ENCODE peak calls at places on chromosomes 13 and 19, in ten cellular contexts. One of them, this sample, is unnamed.

GRCh38 chr13:44368062-44368591 is 5.5 kb upstream of the SERP2 start:
- DNase-seq in Daoy: peak; percentile 28
- DNase-seq in stimulated activated CD4-positive, alpha-beta T cell treated with anti-CD3 and anti-CD28 coated beads, Interleukin-1b, Interleukin-23, amount 100 ng/mL, for 24 hours: no peak
- DNase-seq in SHP77: no peak
- DNase-seq in activated effector memory CD4-positive, alpha-beta T cell treated with Interleukin-2 at 50 U/mL for 16 hours: no peak
- DNase-seq in fibroblast of pulmonary artery: no peak
- DNase-seq in posterior cingulate gyrus: no peak
- DNase-seq in thoracic aorta: no peak
- DNase-seq in transverse colon: no peak
- DNase-seq in T-helper 1 cell: no peak
- DNase-seq in this sample: no peak

GRCh38 chr19:2239771-2240770 is 3.4 kb downstream of the SF3A2 start:
- DNase-seq in transverse colon: no peak
- DNase-seq in activated effector memory CD4-positive, alpha-beta T cell treated with Interleukin-2 at 50 U/mL for 16 hours: no peak
- DNase-seq in SHP77: no peak
- DNase-seq in thoracic aorta: no peak
- DNase-seq in posterior cingulate gyrus: no peak
- DNase-seq in Daoy: no peak
- DNase-seq in T-helper 1 cell: peak; percentile 49
- DNase-seq in stimulated activated CD4-positive, alpha-beta T cell treated with anti-CD3 and anti-CD28 coated beads, Interleukin-1b, Interleukin-23, amount 100 ng/mL, for 24 hours: no peak
- DNase-seq in fibroblast of pulmonary artery: peak; percentile 57
- DNase-seq in this sample: peak; percentile 51

GRCh38 chr13:88086577-88086976 is 415.4 kb downstream of the SLITRK5 start:
- DNase-seq in stimulated activated CD4-positive, alpha-beta T cell treated with anti-CD3 and anti-CD28 coated beads, Interleukin-1b, Interleukin-23, amount 100 ng/mL, for 24 hours: no peak
- DNase-seq in T-helper 1 cell: no peak
- DNase-seq in SHP77: no peak
- DNase-seq in activated effector memory CD4-positive, alpha-beta T cell treated with Interleukin-2 at 50 U/mL for 16 hours: no peak
- DNase-seq in thoracic aorta: no peak
- DNase-seq in posterior cingulate gyrus: no peak
- DNase-seq in Daoy: no peak
- DNase-seq in transverse colon: no peak
- DNase-seq in fibroblast of pulmonary artery: no peak
- DNase-seq in this sample: no peak

GRCh38 chr13:75993246-75993645 is 357.1 kb downstream of the LMO7 start:
- DNase-seq in T-helper 1 cell: no peak
- DNase-seq in activated effector memory CD4-positive, alpha-beta T cell treated with Interleukin-2 at 50 U/mL for 16 hours: no peak
- DNase-seq in posterior cingulate gyrus: no peak
- DNase-seq in Daoy: no peak
- DNase-seq in thoracic aorta: no peak
- DNase-seq in fibroblast of pulmonary artery: no peak
- DNase-seq in stimulated activated CD4-positive, alpha-beta T cell treated with anti-CD3 and anti-CD28 coated beads, Interleukin-1b, Interleukin-23, amount 100 ng/mL, for 24 hours: no peak
- DNase-seq in transverse colon: no peak
- DNase-seq in SHP77: no peak
- DNase-seq in this sample: no peak

GRCh38 chr13:54449922-54450321 is 1421.3 kb downstream of the OLFM4 start:
- DNase-seq in transverse colon: no peak
- DNase-seq in SHP77: no peak
- DNase-seq in Daoy: no peak
- DNase-seq in T-helper 1 cell: no peak
- DNase-seq in posterior cingulate gyrus: no peak
- DNase-seq in activated effector memory CD4-positive, alpha-beta T cell treated with Interleukin-2 at 50 U/mL for 16 hours: no peak
- DNase-seq in fibroblast of pulmonary artery: no peak
- DNase-seq in stimulated activated CD4-positive, alpha-beta T cell treated with anti-CD3 and anti-CD28 coated beads, Interleukin-1b, Interleukin-23, amount 100 ng/mL, for 24 hours: no peak
- DNase-seq in thoracic aorta: no peak
- DNase-seq in this sample: no peak

GRCh38 chr13:79096099-79096498 is 310.0 kb downstream of the RBM26 start:
- DNase-seq in fibroblast of pulmonary artery: no peak
- DNase-seq in thoracic aorta: no peak
- DNase-seq in stimulated activated CD4-positive, alpha-beta T cell treated with anti-CD3 and anti-CD28 coated beads, Interleukin-1b, Interleukin-23, amount 100 ng/mL, for 24 hours: no peak
- DNase-seq in T-helper 1 cell: no peak
- DNase-seq in posterior cingulate gyrus: no peak
- DNase-seq in SHP77: no peak
- DNase-seq in Daoy: no peak
- DNase-seq in transverse colon: no peak
- DNase-seq in activated effector memory CD4-positive, alpha-beta T cell treated with Interleukin-2 at 50 U/mL for 16 hours: no peak
- DNase-seq in this sample: no peak

GRCh38 chr19:5017235-5017634 is 48.3 kb downstream of the KDM4B start:
- DNase-seq in thoracic aorta: no peak
- DNase-seq in Daoy: no peak
- DNase-seq in T-helper 1 cell: no peak
- DNase-seq in SHP77: no peak
- DNase-seq in fibroblast of pulmonary artery: no peak
- DNase-seq in posterior cingulate gyrus: no peak
- DNase-seq in stimulated activated CD4-positive, alpha-beta T cell treated with anti-CD3 and anti-CD28 coated beads, Interleukin-1b, Interleukin-23, amount 100 ng/mL, for 24 hours: no peak
- DNase-seq in activated effector memory CD4-positive, alpha-beta T cell treated with Interleukin-2 at 50 U/mL for 16 hours: no peak
- DNase-seq in transverse colon: no peak
- DNase-seq in this sample: no peak

GRCh38 chr13:111286162-111286561 is 34.3 kb upstream of the TEX29 start:
- DNase-seq in T-helper 1 cell: no peak
- DNase-seq in stimulated activated CD4-positive, alpha-beta T cell treated with anti-CD3 and anti-CD28 coated beads, Interleukin-1b, Interleukin-23, amount 100 ng/mL, for 24 hours: no peak
- DNase-seq in activated effector memory CD4-positive, alpha-beta T cell treated with Interleukin-2 at 50 U/mL for 16 hours: no peak
- DNase-seq in fibroblast of pulmonary artery: no peak
- DNase-seq in Daoy: no peak
- DNase-seq in posterior cingulate gyrus: no peak
- DNase-seq in transverse colon: no peak
- DNase-seq in thoracic aorta: no peak
- DNase-seq in SHP77: no peak
- DNase-seq in this sample: no peak

GRCh38 chr19:17488593-17489391 is 18.5 kb downstream of the SLC27A1 start:
- DNase-seq in activated effector memory CD4-positive, alpha-beta T cell treated with Interleukin-2 at 50 U/mL for 16 hours: peak; percentile 59
- DNase-seq in fibroblast of pulmonary artery: peak; percentile 34
- DNase-seq in T-helper 1 cell: peak; percentile 60
- DNase-seq in stimulated activated CD4-positive, alpha-beta T cell treated with anti-CD3 and anti-CD28 coated beads, Interleukin-1b, Interleukin-23, amount 100 ng/mL, for 24 hours: peak; percentile 45
- DNase-seq in transverse colon: peak; percentile 93
- DNase-seq in posterior cingulate gyrus: no peak
- DNase-seq in SHP77: peak; percentile 56
- DNase-seq in Daoy: peak; percentile 66
- DNase-seq in thoracic aorta: no peak
- DNase-seq in this sample: peak; percentile 68

GRCh38 chr19:2475018-2475701 is 767 bp upstream of the GADD45B start:
- DNase-seq in stimulated activated CD4-positive, alpha-beta T cell treated with anti-CD3 and anti-CD28 coated beads, Interleukin-1b, Interleukin-23, amount 100 ng/mL, for 24 hours: no peak
- DNase-seq in posterior cingulate gyrus: no peak
- DNase-seq in SHP77: no peak
- DNase-seq in Daoy: peak; percentile 83
- DNase-seq in transverse colon: peak; percentile 65
- DNase-seq in T-helper 1 cell: peak; percentile 75
- DNase-seq in activated effector memory CD4-positive, alpha-beta T cell treated with Interleukin-2 at 50 U/mL for 16 hours: peak; percentile 45
- DNase-seq in fibroblast of pulmonary artery: peak; percentile 67
- DNase-seq in thoracic aorta: peak; percentile 28
- DNase-seq in this sample: peak; percentile 39

GRCh38 chr13:111122056-111122455 is 6.9 kb downstream of the ARHGEF7 start:
- DNase-seq in transverse colon: no peak
- DNase-seq in SHP77: peak; percentile 98
- DNase-seq in thoracic aorta: no peak
- DNase-seq in posterior cingulate gyrus: no peak
- DNase-seq in Daoy: no peak
- DNase-seq in fibroblast of pulmonary artery: no peak
- DNase-seq in activated effector memory CD4-positive, alpha-beta T cell treated with Interleukin-2 at 50 U/mL for 16 hours: no peak
- DNase-seq in stimulated activated CD4-positive, alpha-beta T cell treated with anti-CD3 and anti-CD28 coated beads, Interleukin-1b, Interleukin-23, amount 100 ng/mL, for 24 hours: no peak
- DNase-seq in T-helper 1 cell: no peak
- DNase-seq in this sample: no peak